ENCODE peak calls at places on chromosome 14, in five cellular contexts. B, W, R, F and T are unnamed samples.

GRCh38 chr14:85596562-85596961 is 66.6 kb downstream of the FLRT2 start:
- DNase-seq in B (no peak), W (no peak), R (no peak), F (no peak), T (no peak)

GRCh38 chr14:36295642-36296627 is 24.5 kb downstream of the MBIP start:
- DNase-seq in B (no peak), W (no peak), R (no peak), F (no peak), T (no peak)

GRCh38 chr14:59427653-59428578 is 37.3 kb downstream of the GPR135 start:
- DNase-seq in B (no peak), W (no peak), R (no peak), F (peak; percentile 83), T (no peak)

GRCh38 chr14:38616959-38617358 is 361.1 kb upstream of the CLEC14A start:
- DNase-seq in B (no peak), W (no peak), R (no peak), F (no peak), T (peak; percentile 47)

GRCh38 chr14:64604854-64605253 is 55.1 kb downstream of the PPP1R36 start:
- DNase-seq in B (no peak), W (no peak), R (peak; percentile 7), F (no peak), T (no peak)

GRCh38 chr14:80211143-80212024 is at the start of gene DIO2:
- DNase-seq in B (peak; percentile 36), W (no peak), R (no peak), F (no peak), T (peak; percentile 33)

GRCh38 chr14:53703457-53703856 is 253.2 kb downstream of the BMP4 start:
- DNase-seq in B (no peak), W (no peak), R (no peak), F (no peak), T (no peak)

GRCh38 chr14:34063470-34064164 is 112.7 kb upstream of the EGLN3 start:
- DNase-seq in B (no peak), W (no peak), R (no peak), F (no peak), T (peak; percentile 56)

GRCh38 chr14:99674064-99674650 is 9.9 kb upstream of the CYP46A1 start:
- DNase-seq in B (no peak), W (no peak), R (no peak), F (no peak), T (no peak)

GRCh38 chr14:104118006-104118844 is 20.2 kb upstream of the KIF26A start:
- DNase-seq in B (peak; percentile 31), W (no peak), R (peak; percentile 53), F (no peak), T (no peak)

GRCh38 chr14:95935228-95935822 is 58.7 kb downstream of the TUNAR start:
- DNase-seq in B (peak; percentile 45), W (peak; percentile 77), R (no peak), F (peak; percentile 4), T (peak; percentile 7)

GRCh38 chr14:104281768-104282301 is 143.4 kb downstream of the KIF26A start:
- DNase-seq in B (peak; percentile 18), W (no peak), R (peak; percentile 29), F (no peak), T (no peak)

GRCh38 chr14:71594828-71595227 is 337.4 kb upstream of the RGS6 start:
- DNase-seq in B (no peak), W (no peak), R (no peak), F (no peak), T (no peak)

GRCh38 chr14:23364164-23364571 is 804 bp downstream of the EFS start:
- DNase-seq in B (peak; percentile 70), W (peak; percentile 21), R (no peak), F (peak; percentile 60), T (peak; percentile 49)

DNA sequence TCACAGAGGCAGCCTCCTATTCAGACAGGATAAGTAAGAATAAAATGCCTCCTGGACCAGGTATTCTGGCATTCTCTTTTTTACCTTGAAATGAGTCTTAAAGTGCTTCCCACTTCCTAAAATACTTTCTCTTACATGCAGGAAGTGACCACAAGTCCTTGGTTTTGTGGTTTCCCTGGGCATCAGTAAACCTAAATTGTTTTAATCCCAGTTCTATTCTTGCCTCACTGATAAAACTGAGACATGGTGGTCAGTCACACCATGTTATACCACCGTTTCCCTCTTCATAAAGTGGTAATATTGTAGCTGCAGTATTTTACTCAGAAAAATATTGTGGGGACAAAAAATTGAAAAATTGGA is 1.2 kb upstream of the SALL2 start:
- DNase-seq in B (no peak), W (no peak), R (no peak), F (no peak), T (no peak)
- H3K23ac ChIP-seq in B (no peak overlapping the region), W (no peak overlapping the region), R (no peak overlapping the region), F (no peak overlapping the region), T (no peak overlapping the region)

GRCh38 chr14:29527286-29527685 is 400.4 kb downstream of the PRKD1 start:
- DNase-seq in B (no peak), W (no peak), R (no peak), F (no peak), T (no peak)

GRCh38 chr14:29528889-29529288 is 398.8 kb downstream of the PRKD1 start:
- DNase-seq in B (no peak), W (no peak), R (no peak), F (no peak), T (no peak)

GRCh38 chr14:29529418-29529817 is 398.2 kb downstream of the PRKD1 start:
- DNase-seq in B (no peak), W (no peak), R (no peak), F (no peak), T (no peak)
- H2BK12ac ChIP-seq in B (no peak overlapping the region), W (no peak overlapping the region), R (no peak overlapping the region), F (no peak overlapping the region), T (no peak overlapping the region)

DNA sequence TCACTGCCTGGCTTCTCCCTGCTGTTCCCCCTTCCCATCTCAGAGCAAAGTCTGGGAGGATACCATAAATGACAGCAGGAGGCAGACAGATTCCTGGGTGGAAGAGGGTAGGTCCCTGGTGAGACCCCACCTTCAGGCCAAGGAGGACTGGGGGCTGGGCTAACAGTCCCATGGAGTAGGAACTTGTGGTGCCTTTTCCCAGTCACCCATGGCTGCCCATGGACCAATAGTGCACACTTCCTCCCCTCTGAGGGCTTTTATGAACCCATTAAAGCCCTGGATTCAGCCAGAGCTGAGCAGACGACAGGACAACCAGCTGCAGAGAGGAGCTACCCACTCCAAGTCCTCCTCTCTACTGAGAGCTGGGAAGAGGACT is 36.6 kb upstream of the OR5AU1 start:
- DNase-seq in B (no peak), W (no peak), R (no peak), F (no peak), T (no peak)
- H3K9ac ChIP-seq in B (no peak overlapping the region), W (peak overlapping the region; percentile 39), R (no peak overlapping the region), F (no peak overlapping the region), T (no peak overlapping the region)

GRCh38 chr14:68795602-68796417 is 2.9 kb upstream of the ZFP36L1 start:
- DNase-seq in B (peak; percentile 91), W (no peak), R (peak; percentile 86), F (peak; percentile 92), T (peak; percentile 80)
- H3K23ac ChIP-seq in B (no peak overlapping the region), W (peak overlapping the region; percentile 99), R (no peak overlapping the region), F (no peak overlapping the region), T (no peak overlapping the region)

DNA sequence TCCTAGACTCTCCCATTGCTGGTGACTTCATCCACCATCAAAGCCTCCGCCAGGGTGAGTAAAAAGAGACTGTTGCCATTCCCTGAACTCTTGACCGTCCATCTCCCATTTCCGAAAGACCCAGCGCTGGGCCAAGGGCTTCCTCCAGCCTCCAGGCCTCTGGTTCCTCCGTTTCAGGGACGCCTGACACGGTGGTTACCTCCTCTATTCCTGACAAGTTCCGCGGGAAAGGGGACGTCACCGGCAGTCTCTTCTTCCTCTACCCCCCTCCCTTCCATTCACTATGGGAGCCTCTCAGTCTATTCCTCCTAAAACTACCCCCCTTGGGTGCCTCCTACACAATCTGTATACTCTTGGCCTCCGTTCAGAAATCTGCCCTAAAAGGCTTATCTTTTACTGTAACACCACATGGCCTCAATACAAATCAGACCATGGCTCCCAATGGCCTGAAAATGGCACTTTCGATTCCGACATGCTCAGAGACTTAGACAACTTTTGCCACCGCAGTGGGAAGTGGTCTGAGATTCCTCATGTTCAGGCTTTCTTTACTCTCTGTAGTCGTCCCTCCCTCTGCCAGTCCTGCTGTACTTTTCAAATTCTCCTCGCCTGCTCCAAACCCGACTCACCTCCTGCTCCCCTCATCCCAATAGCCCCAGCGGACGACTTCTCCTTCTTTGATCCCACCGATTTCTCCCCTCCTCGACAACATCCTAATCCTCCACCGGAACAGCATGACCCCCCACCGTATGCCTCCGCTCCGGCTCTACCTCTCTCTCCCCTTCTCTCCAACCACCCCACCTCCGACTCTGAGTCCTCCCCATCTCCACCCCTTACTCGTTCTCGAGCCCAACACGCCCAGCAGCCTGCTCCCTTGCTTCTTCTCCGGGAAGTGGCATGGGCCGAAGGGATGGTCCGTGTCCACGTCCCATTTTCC is 70.4 kb downstream of the MOK start:
- DNase-seq in B (no peak), W (no peak), R (no peak), F (no peak), T (no peak)
- H2BK12ac ChIP-seq in B (no peak overlapping the region), W (no peak overlapping the region), R (peak overlapping the region; percentile 9), F (peak overlapping the region; percentile 58), T (no peak overlapping the region)

GRCh38 chr14:81516941-81517797 is 16.5 kb downstream of the SEL1L start:
- DNase-seq in B (no peak), W (no peak), R (no peak), F (peak; percentile 79), T (no peak)
- H3K9ac ChIP-seq in B (peak overlapping the region; percentile 10), W (no peak overlapping the region), R (no peak overlapping the region), F (peak overlapping the region; percentile 84), T (no peak overlapping the region)

DNA sequence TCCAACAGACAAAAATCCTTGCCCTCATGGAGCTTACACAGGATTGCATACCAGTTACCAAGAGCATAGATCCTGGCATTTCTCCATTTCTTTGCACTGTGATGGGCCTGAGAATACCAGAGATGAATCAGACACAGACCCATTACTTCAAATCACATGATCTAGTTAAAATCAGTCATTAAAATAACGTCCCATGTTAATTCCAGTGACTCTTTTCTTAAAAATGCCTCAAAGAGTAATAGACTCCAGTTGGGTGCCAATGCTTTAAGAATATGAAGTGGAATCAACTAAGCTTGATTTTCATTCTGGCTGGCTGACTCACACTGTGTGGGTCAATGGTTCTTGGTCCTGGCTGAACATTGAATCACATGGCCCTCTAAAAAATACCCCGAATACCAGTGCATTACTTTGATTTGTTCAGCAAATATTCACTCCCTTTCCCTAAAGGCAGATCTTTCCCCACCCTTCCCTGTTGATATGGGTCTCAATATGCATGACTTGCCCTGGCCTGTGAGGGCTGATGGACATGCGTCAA is 11.0 kb downstream of the ASB2 start:
- DNase-seq in B (no peak), W (no peak), R (no peak), F (peak; percentile 71), T (peak; percentile 88)
- H3K23ac ChIP-seq in B (no peak overlapping the region), W (no peak overlapping the region), R (no peak overlapping the region), F (no peak overlapping the region), T (no peak overlapping the region)

DNA sequence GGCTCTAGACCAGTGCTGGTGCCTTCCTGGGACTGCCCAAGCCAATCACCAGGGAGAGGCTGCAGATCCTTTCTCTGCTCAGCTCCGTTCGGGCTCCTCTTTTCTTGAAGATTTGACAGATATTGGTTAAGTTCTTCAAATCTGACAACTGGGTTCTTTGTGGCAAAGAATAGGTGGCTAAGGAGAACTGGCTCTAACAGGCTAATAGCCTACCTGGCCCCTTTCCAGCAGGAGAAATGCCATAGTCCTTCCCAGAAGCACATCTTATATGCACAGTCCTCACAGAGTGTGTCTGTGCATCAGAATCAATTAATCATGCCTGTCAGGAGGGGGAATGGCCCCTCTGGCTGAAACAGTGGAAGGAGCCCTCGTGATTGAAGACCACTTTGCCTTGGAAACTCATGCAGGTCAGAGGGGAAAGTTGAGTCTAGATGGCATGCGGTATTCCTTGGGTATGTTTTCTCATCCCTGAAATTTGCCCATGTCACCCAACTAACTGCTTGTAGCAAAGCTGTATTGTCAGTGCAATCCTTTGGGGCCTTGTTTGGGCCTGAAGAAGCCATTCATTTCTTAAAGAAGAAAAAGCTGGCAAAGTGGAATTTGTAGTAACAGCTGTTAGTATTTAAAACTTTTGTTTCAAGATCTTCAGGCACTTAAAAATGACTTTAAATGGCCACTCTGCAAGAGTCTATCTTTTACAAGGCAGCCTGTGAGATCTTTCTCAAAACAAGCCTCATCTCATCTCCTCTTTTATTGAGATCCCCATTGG is 251.6 kb downstream of the ZFP36L1 start:
- DNase-seq in B (no peak), W (no peak), R (no peak), F (no peak), T (no peak)
- H2BK12ac ChIP-seq in B (no peak overlapping the region), W (no peak overlapping the region), R (no peak overlapping the region), F (peak overlapping the region; percentile 59), T (no peak overlapping the region)